ENCODE peak calls at places on chromosomes 1 and 21, in ten cellular contexts. T, H, D, S, R, Y, M, N, W and B are unnamed samples.

GRCh38 chr1:9822897-9823692 is 670 bp downstream of the CLSTN1 start:
- DNase-seq in Y (peak), D (peak), S (peak), T (no peak), M (no peak), H (no peak), N (no peak), R (no peak), W (peak), B (peak)

GRCh38 chr1:45753248-45754037 is 3.0 kb upstream of the IPP start:
- DNase-seq in N (no peak), T (no peak), D (no peak), W (peak), S (no peak), M (no peak), Y (no peak), R (no peak), H (no peak), B (no peak)

GRCh38 chr1:56461158-56462127 is 117.9 kb downstream of the PLPP3 start:
- DNase-seq in W (no peak), R (no peak), H (no peak), Y (no peak), M (no peak), N (no peak), S (no peak), T (no peak), D (no peak), B (no peak)

GRCh38 chr1:10267319-10267718 is 56.9 kb downstream of the KIF1B start:
- DNase-seq in S (no peak), R (no peak), M (no peak), D (no peak), N (no peak), H (no peak), W (no peak), Y (no peak), T (peak), B (no peak)

GRCh38 chr21:36624105-36624504 is 74.8 kb upstream of the SIM2 start:
- DNase-seq in W (no peak), D (no peak), S (no peak), N (no peak), T (no peak), M (no peak), R (no peak), Y (no peak), H (no peak), B (no peak)

GRCh38 chr1:78549366-78549765 is 58.6 kb downstream of the PTGFR start:
- DNase-seq in Y (no peak), R (no peak), W (no peak), T (no peak), M (no peak), S (no peak), D (no peak), H (no peak), N (no peak), B (no peak)

GRCh38 chr1:46198026-46198826 is at the start of gene POMGNT1:
- DNase-seq in R (peak), N (no peak), T (peak), Y (peak), W (peak), D (peak), H (peak), M (peak), S (peak), B (peak)

GRCh38 chr21:38531610-38532009 is 33.3 kb upstream of the ERG start:
- DNase-seq in W (no peak), N (no peak), S (no peak), D (no peak), Y (no peak), R (no peak), H (peak), T (no peak), M (no peak), B (no peak)

GRCh38 chr1:230550428-230550827 is 91.9 kb upstream of the COG2 start:
- DNase-seq in H (no peak), N (peak), T (no peak), R (no peak), D (no peak), Y (peak), W (no peak), M (no peak), S (no peak), B (no peak)

GRCh38 chr1:64511054-64511453 is 41.1 kb downstream of the CACHD1 start:
- DNase-seq in R (no peak), D (no peak), W (no peak), M (no peak), N (no peak), Y (no peak), T (no peak), H (no peak), S (no peak), B (no peak)

GRCh38 chr1:185732941-185733340 is 1.2 kb upstream of the HMCN1 start:
- DNase-seq in N (no peak), D (no peak), T (no peak), Y (no peak), H (no peak), W (no peak), R (no peak), S (no peak), M (no peak), B (no peak)

GRCh38 chr1:219587817-219588561 is 24.9 kb downstream of the ZC3H11B start:
- DNase-seq in N (no peak), T (no peak), W (no peak), Y (peak), M (no peak), R (no peak), D (no peak), S (no peak), H (no peak), B (no peak)

GRCh38 chr1:53276902-53277281 is 38.6 kb upstream of the MAGOH start:
- DNase-seq in D (no peak), N (no peak), T (no peak), M (no peak), R (no peak), S (no peak), W (no peak), Y (no peak), H (no peak), B (no peak)

GRCh38 chr1:204503913-204504519 is 9.4 kb upstream of the PIK3C2B start:
- DNase-seq in N (no peak), D (no peak), R (no peak), W (no peak), T (no peak), S (no peak), Y (no peak), H (no peak), M (no peak), B (peak)

GRCh38 chr1:102100666-102101065 is 103.9 kb upstream of the OLFM3 start:
- DNase-seq in Y (no peak), D (no peak), M (no peak), W (no peak), T (no peak), R (no peak), N (no peak), S (no peak), H (no peak), B (no peak)

GRCh38 chr1:216095400-216095799 is 327.8 kb downstream of the USH2A start:
- DNase-seq in D (no peak), S (no peak), W (no peak), N (no peak), M (no peak), R (no peak), H (no peak), T (no peak), Y (no peak), B (no peak)

GRCh38 chr1:205004296-205004813 is 38.7 kb upstream of the CNTN2 start:
- DNase-seq in R (no peak), Y (no peak), T (no peak), N (no peak), W (no peak), S (no peak), H (peak), D (no peak), M (no peak), B (no peak)

GRCh38 chr1:37449936-37450335 is 24.4 kb upstream of the ZC3H12A start:
- DNase-seq in Y (no peak), N (no peak), D (no peak), T (no peak), M (peak), H (peak), S (peak), W (peak), R (no peak), B (no peak)

GRCh38 chr1:59871746-59872145 is 54.8 kb downstream of the CYP2J2 start:
- DNase-seq in Y (no peak), T (no peak), W (no peak), R (no peak), M (no peak), H (no peak), S (no peak), D (no peak), N (no peak), B (no peak)

GRCh38 chr1:27469334-27469733 is 20.6 kb downstream of the WASF2 start:
- DNase-seq in R (no peak), M (no peak), Y (no peak), N (no peak), W (no peak), T (no peak), H (no peak), D (no peak), S (no peak), B (no peak)

GRCh38 chr1:203443296-203443695 is 32.3 kb upstream of the PRELP start:
- DNase-seq in M (no peak), W (no peak), D (no peak), H (no peak), N (no peak), Y (no peak), S (no peak), T (no peak), R (no peak), B (no peak)

GRCh38 chr1:2385606-2386280 is 5.6 kb downstream of the MORN1 start:
- DNase-seq in N (no peak), T (no peak), R (no peak), W (no peak), M (no peak), H (no peak), D (no peak), Y (no peak), S (no peak), B (no peak)

GRCh38 chr1:119739150-119739549 is 27.4 kb downstream of the PHGDH start:
- DNase-seq in M (no peak), T (no peak), N (no peak), R (no peak), H (no peak), Y (no peak), S (no peak), D (no peak), W (peak), B (no peak)

GRCh38 chr1:212177542-212177941 is 107.7 kb upstream of the PPP2R5A start:
- DNase-seq in T (no peak), M (no peak), Y (no peak), D (no peak), W (no peak), H (no peak), R (no peak), S (no peak), N (no peak), B (no peak)

GRCh38 chr1:109863699-109864062 is 47.0 kb upstream of the CSF1 start:
- DNase-seq in Y (no peak), D (no peak), H (no peak), T (no peak), R (no peak), W (peak), S (no peak), M (no peak), N (no peak), B (no peak)

GRCh38 chr21:41620541-41620940 is 112.6 kb upstream of the TMPRSS2 start:
- DNase-seq in Y (no peak), N (no peak), H (no peak), S (no peak), R (no peak), D (no peak), M (no peak), T (no peak), W (no peak), B (no peak)

GRCh38 chr1:223504741-223505140 is 111.5 kb downstream of the CCDC185 start:
- DNase-seq in N (no peak), Y (peak), T (peak), M (no peak), W (peak), D (no peak), S (no peak), R (no peak), H (peak), B (no peak)

GRCh38 chr1:156270314-156270713 is 12.3 kb downstream of the SMG5 start:
- DNase-seq in H (no peak), W (no peak), Y (no peak), M (no peak), T (no peak), N (no peak), S (no peak), R (no peak), D (no peak), B (no peak)